ENCODE peak calls at places on chromosomes 5 and 9, in eight cellular contexts. D, J, F, P, K, R, G and S are unnamed samples.

GRCh38 chr5:72835633-72836032 is 19.2 kb downstream of the TNPO1 start:
- DNase-seq in K (no peak), P (no peak), G (no peak), F (no peak), J (no peak), R (no peak), D (no peak), S (no peak)

GRCh38 chr9:89779816-89780215 is 175.0 kb downstream of the GADD45G start:
- DNase-seq in F (no peak), P (no peak), D (no peak), J (no peak), G (no peak), K (no peak), R (no peak), S (no peak)

GRCh38 chr9:114486205-114486963 is 18.9 kb downstream of the WHRN start:
- DNase-seq in J (no peak), K (no peak), R (no peak), F (no peak), G (no peak), P (no peak), D (no peak), S (no peak)

GRCh38 chr9:105884416-105884815 is 190.1 kb downstream of the TMEM38B start:
- DNase-seq in G (no peak), K (no peak), P (no peak), D (no peak), F (no peak), R (no peak), J (no peak), S (no peak)

GRCh38 chr9:16138961-16139441 is 586.2 kb downstream of the CCDC171 start:
- DNase-seq in P (no peak), J (no peak), K (peak; percentile 29), R (no peak), D (no peak), G (no peak), F (no peak), S (no peak)

GRCh38 chr9:101119206-101119819 is 90.8 kb downstream of the PLPPR1 start:
- DNase-seq in K (no peak), R (no peak), P (peak; percentile 44), F (peak; percentile 59), J (peak; percentile 49), G (peak; percentile 64), D (peak; percentile 2), S (no peak)

GRCh38 chr9:132049323-132049882 is 30.3 kb downstream of the MED27 start:
- DNase-seq in R (no peak), J (no peak), P (no peak), F (no peak), K (no peak), D (no peak), G (no peak), S (no peak)

GRCh38 chr5:15807861-15808260 is 307.9 kb downstream of the FBXL7 start:
- DNase-seq in P (peak; percentile 72), D (no peak), F (no peak), K (no peak), R (no peak), J (no peak), G (peak; percentile 90), S (no peak)

GRCh38 chr9:35696520-35697215 is 6.9 kb upstream of the TPM2 start:
- DNase-seq in R (peak; percentile 78), D (peak; percentile 76), P (peak; percentile 85), G (peak; percentile 59), K (peak; percentile 54), J (peak; percentile 77), F (peak; percentile 83), S (peak; percentile 67)

GRCh38 chr9:112017878-112018277 is 121.3 kb downstream of the UGCG start:
- DNase-seq in J (no peak), F (no peak), R (no peak), G (no peak), K (no peak), D (no peak), P (no peak), S (no peak)

GRCh38 chr9:138047469-138048040 is 170.0 kb downstream of the CACNA1B start:
- DNase-seq in G (no peak), F (peak; percentile 17), K (peak; percentile 8), D (no peak), J (no peak), R (peak; percentile 29), P (peak; percentile 7), S (no peak)

GRCh38 chr5:67209141-67209771 is 12.7 kb upstream of the CD180 start:
- DNase-seq in D (peak; percentile 42), R (peak; percentile 78), J (peak; percentile 64), F (peak; percentile 62), P (peak; percentile 79), G (peak; percentile 77), K (peak; percentile 82), S (peak; percentile 35)
- TF ChIP-seq POLR2AphosphoS5 in D (no peak), R (no peak), J (no peak), F (peak; percentile 49), P (no peak), G (no peak), K (no peak), S (no peak)

DNA sequence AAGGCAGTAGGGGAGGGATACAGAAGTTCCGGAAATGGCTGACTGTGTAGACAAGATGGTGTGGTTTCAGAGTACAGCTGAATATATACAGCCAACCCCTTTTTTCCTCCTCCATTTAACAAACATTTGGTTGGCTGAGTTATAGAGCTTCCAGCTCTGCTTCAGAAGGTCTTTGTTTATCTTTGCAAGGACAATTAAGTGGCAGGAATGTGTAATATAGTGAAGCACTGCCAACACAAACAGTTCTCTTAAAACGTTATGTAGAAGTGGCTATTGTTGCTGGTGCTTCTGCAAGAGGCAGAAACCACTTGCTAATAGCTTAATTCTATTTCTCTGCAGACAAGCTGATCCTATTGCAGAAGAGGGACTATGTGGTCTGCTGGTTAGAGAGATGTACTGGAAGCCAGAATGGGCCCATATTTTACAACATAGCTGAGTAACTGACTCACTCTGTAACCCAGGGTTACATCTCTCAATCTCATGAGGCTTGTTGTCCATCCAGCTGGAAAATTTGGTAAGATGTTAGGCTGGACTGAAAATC is 62.7 kb upstream of the OSMR start:
- DNase-seq in P (no peak), F (no peak), K (no peak), R (no peak), D (no peak), J (no peak), G (peak; percentile 97), S (no peak)
- TF ChIP-seq POLR2AphosphoS5 in P (no peak), F (peak; percentile 44), K (no peak), R (peak; percentile 27), D (no peak), J (peak; percentile 46), G (peak; percentile 80), S (no peak)

GRCh38 chr5:82164957-82165698 is 113.0 kb downstream of the RPS23 start:
- DNase-seq in P (no peak), D (no peak), F (no peak), G (no peak), R (no peak), K (no peak), J (no peak), S (no peak)
- TF ChIP-seq POLR2AphosphoS5 in P (no peak), D (no peak), F (no peak), G (no peak), R (no peak), K (no peak), J (no peak), S (no peak)

DNA sequence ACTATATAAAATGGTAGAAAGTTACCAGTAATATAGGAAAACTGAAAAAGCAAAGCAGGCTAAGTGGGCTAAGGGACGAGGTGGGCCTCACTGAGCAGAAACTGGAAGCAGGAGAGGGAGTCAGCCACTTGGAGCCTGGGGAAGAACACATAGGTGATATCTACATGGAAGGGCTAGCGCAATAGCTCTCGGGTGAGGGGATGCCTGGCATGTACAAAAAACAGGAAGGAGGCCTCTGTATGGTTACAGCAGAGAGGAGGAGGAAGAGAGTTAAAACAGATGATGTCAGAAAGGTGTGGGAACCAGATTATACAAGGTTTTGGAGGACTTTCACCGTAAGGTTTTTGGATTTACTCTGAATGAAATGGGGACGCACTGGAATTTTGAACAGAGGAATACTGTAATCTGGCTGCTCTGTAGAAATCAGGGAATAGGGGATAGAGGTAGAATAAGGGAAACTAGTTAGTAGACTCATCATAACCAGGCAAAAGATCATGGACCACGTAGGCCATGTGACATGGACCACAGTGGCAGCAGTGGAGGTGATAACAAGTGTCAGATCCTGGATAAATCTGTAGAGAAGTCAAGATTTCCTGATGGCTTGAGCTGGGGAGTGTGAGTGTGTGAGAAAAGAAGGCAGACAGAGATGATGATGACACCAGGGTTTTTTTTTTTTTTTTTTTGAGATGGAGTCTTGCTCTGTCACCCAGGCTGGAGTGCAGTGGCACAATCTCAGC is 52.6 kb downstream of the FNBP1 start:
- DNase-seq in P (no peak), K (no peak), G (no peak), D (no peak), F (no peak), R (no peak), J (peak; percentile 37), S (no peak)
- TF ChIP-seq POLR2AphosphoS5 in P (no peak), K (no peak), G (no peak), D (peak; percentile 63), F (no peak), R (no peak), J (no peak), S (peak; percentile 26)